ENCODE peak calls at places on chromosomes 4 and X, in seven cellular contexts. K is A549, C is right lobe of liver, V is HCT116, Y is K562, G is heart left ventricle, M is IMR-90. T is an unnamed sample.

GRCh38 chrX:154374361-154375155 is at the start of gene FLNA:
- DNase-seq in K (no peak), Y (no peak), C (peak), M (no peak), G (no peak), V (no peak), T (no peak)

GRCh38 chr4:143403551-143403816 is 66.8 kb downstream of the GAB1 start:
- DNase-seq in Y (no peak), C (no peak), G (no peak), M (no peak), K (no peak), V (no peak), T (no peak)

GRCh38 chr4:45569619-45570018 is 554.2 kb downstream of the GABRG1 start:
- DNase-seq in V (no peak), G (no peak), K (no peak), M (no peak), Y (no peak), C (no peak), T (no peak)

GRCh38 chr4:128924951-128925350 is 115.5 kb downstream of the JADE1 start:
- DNase-seq in V (no peak), K (no peak), C (no peak), G (no peak), M (peak), Y (no peak), T (no peak)

GRCh38 chrX:15158736-15159406 is 111.0 kb downstream of the ASB9 start:
- DNase-seq in M (no peak), K (no peak), V (no peak), G (no peak), C (no peak), Y (no peak), T (no peak)

GRCh38 chr4:141660880-141661279 is 24.5 kb downstream of the IL15 start:
- DNase-seq in C (no peak), V (no peak), K (no peak), G (no peak), M (no peak), Y (no peak), T (no peak)

GRCh38 chr4:115213705-115214104 is 100.3 kb upstream of the NDST4 start:
- DNase-seq in Y (no peak), M (no peak), G (no peak), K (no peak), V (no peak), C (no peak), T (no peak)

GRCh38 chr4:182348947-182349346 is 105.7 kb downstream of the TENM3 start:
- DNase-seq in G (no peak), V (no peak), Y (no peak), C (no peak), K (no peak), M (no peak), T (no peak)

GRCh38 chr4:88609387-88609786 is 17.1 kb downstream of the HERC3 start:
- DNase-seq in K (no peak), V (no peak), C (no peak), M (no peak), Y (no peak), G (no peak), T (no peak)

GRCh38 chr4:38523524-38524448 is 140.2 kb upstream of the KLF3 start:
- DNase-seq in Y (peak), G (no peak), C (no peak), M (no peak), V (no peak), K (no peak), T (no peak)

GRCh38 chrX:11793734-11794133 is 35.7 kb downstream of the MSL3 start:
- DNase-seq in C (no peak), M (no peak), Y (no peak), V (no peak), G (no peak), K (no peak), T (no peak)
- TF ChIP-seq POLR2A in C (no peak), M (no peak), Y (no peak), V (no peak), G (no peak), K (no peak), T (no peak)

DNA sequence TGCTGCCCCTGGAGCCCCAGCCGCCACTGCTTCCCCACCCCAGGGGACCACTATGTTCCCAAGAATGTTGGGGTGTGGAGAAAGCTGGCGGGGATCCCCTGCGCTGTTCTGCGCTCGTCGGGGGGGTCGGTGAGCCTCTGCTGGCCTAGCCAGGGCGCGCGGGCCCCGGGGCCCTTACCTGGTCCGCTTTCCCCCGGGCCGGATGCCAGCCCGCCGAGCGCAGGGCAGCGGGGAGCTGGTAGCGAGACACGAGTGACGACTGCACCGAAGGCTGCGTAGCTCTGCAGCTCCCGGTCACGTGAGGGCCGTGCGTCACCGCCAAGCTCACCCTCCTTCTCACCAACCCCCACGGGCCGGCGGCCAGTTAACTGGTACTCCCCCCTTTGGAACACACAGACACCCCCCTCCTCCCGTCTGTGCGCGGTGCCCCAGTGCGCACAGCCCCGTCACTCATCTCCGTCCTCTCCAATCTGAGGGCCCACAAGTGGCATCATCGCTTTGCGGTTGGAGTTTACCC is at the start of gene BEX1:
- DNase-seq in V (no peak), G (peak), C (no peak), K (no peak), Y (no peak), M (no peak), T (no peak)
- TF ChIP-seq POLR2A in V (no peak), G (no peak), C (no peak), K (no peak), Y (no peak), M (no peak), T (no peak)

GRCh38 chrX:54446084-54446483 is 5.9 kb downstream of the TSR2 start:
- DNase-seq in C (no peak), M (no peak), G (no peak), K (no peak), V (no peak), Y (no peak), T (no peak)

GRCh38 chrX:54444752-54445151 is 4.5 kb downstream of the TSR2 start:
- DNase-seq in K (no peak), M (no peak), V (no peak), Y (no peak), C (no peak), G (no peak), T (no peak)

GRCh38 chrX:54435121-54435520 is 5.1 kb upstream of the TSR2 start:
- DNase-seq in V (no peak), M (no peak), G (no peak), Y (no peak), K (no peak), C (no peak), T (no peak)

GRCh38 chrX:54442790-54443189 is 2.6 kb downstream of the TSR2 start:
- DNase-seq in Y (no peak), C (no peak), V (no peak), K (no peak), G (no peak), M (no peak), T (no peak)

DNA sequence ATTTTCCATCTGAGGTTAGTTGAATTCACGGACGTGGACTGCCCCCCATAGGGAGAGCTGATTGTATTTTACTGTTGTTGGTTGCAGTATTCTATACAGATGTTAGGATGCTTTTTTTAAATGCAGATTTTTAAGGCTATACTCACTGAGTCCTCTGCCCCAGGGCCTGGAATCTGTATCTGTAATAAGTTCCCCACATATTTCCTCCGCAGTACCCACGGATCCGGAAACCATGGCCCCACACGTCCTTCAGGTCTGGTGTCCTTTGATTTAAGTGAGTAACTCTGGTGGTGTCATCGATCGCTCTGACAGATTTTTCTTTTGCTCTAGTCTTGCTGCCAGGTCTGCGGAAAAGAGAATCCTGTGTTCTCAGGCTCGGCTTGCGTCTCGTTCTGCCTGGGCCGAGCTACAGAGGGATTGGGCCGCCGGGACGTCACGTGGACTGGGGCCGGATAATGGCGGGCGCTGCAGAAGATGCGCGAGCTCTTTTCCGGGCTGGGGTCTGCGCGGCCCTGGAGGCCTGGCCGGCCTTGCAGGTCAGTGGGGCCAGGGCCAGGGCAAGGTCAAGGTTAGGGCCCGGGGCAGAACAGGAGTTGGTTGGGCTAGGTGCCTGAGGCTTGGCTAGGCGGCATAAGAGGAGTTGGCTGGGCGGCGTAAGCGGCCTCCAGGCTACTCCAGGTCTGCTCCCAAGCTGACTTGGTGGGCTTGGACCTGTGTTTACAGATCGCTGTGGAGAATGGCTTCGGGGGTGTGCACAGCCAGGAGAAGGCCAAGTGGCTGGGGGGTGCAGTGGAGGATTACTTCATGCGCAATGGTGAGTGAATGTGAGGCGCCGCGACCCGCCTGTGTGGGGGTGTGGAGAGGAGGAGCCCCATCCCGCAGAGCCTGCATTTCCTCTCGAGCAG is at the start of gene TSR2:
- DNase-seq in K (peak), C (peak), Y (peak), M (peak), G (peak), V (peak), T (peak)
- TF ChIP-seq POLR2A in K (peak), C (peak), Y (peak), M (no peak), G (peak), V (no peak), T (peak)

DNA sequence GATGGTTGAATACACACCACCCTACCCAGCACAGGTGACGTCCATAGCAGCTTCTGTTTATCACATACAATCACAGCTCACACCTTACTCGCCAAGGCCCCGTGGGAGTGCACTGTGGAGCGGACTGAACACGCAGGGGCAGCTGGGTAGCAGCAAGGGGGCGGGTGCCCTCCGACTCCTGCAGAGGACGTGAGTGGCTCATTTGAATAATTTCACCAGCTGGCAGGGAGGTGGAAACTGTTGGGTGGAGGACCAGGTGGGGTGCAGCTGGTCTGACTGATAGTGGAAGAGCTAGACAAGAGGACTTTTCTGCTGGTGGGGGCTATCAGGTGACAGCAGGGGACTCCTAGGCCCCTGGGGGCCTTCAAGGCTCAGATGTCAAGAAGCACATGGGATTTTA is 16.3 kb downstream of the MAN2B2 start:
- DNase-seq in C (no peak), G (no peak), K (no peak), V (no peak), Y (peak), M (no peak), T (no peak)
- TF ChIP-seq POLR2A in C (no peak), G (no peak), K (no peak), V (no peak), Y (no peak), M (no peak), T (no peak)

GRCh38 chrX:103376118-103376978 is at the start of gene BEX3:
- DNase-seq in Y (no peak), V (no peak), C (peak), M (peak), K (peak), G (peak), T (no peak)
- TF ChIP-seq POLR2A in Y (no peak), V (peak), C (peak), M (peak), K (peak), G (peak), T (peak)

DNA sequence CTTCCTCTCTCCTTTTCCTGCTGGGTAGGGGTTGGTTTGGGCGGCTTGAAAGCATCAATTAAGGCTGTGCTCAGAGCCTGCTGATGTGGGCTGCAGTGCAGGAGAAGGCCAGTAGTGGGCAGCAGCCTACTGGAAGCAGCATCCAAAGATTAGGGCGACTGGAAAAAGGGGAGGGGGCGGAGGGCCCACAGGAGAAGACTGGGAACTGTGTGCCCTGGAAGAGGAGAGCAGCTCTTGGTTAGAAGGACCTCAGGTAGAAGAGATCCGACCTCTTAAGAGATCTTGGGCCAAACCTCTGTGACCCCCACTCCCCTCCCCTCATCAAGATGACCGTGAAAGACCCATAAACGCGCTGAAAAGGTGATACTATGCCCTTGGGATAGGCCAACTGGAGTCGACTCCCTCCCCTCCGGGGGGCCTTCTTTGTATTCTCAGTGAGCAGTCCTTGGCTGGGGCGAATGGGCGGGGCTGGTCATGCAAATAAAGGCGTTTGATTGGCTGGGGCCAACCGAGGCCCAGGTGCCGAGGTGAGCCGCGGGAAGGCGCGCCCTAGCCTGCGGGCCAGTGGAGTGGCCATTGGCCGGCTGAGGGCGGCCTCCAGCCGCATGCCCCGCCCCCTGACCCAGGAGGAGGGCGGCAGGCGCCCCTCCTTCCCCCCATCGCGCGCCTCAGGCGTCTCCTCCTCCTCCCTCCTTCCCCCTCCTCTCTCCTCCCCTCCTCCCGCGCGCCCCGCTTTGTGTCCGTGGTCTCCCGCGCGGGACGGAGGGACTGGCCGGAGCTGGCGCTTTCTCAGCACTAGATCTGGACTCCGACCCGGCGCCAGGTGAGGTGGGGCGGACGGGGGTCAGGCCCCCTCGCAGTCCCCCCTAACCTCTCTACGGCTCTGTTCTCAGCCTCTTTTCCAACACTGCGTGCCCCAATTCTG is 10.1 kb downstream of the DLG3 start:
- DNase-seq in Y (peak), G (peak), C (no peak), M (peak), K (peak), V (peak), T (no peak)
- TF ChIP-seq POLR2A in Y (peak), G (no peak), C (no peak), M (no peak), K (no peak), V (no peak), T (no peak)

T was measured in H54.